ENCODE peak calls at places on chromosomes 2 and 18, in seven cellular contexts. H is astrocyte of the spinal cord; O is cardiac muscle cell; J is activated naive CD4-positive, alpha-beta T cell; I is hypothalamus; T is psoas muscle; G is stimulated activated CD4-positive, alpha-beta T cell treated with anti-CD3 and anti-CD28 coated beads, Interleukin-1b, Interleukin-23, amount 100 ng/mL, for 48 hours. Y is an unnamed sample.

GRCh38 chr2:239311132-239312040 is 89.4 kb downstream of the HDAC4 start:
- DNase-seq in H (no peak), O (peak; percentile 45), J (no peak), I (peak; percentile 36), T (peak; percentile 95), G (no peak), Y (no peak)

GRCh38 chr2:138034536-138034935 is 70.3 kb downstream of the HNMT start:
- DNase-seq in H (no peak), O (peak; percentile 7), J (no peak), I (no peak), T (no peak), G (no peak), Y (no peak)

GRCh38 chr2:44290271-44290670 is 15.0 kb downstream of the SLC3A1 start:
- DNase-seq in H (peak; percentile 74), O (no peak), J (no peak), I (no peak), T (no peak), G (no peak), Y (no peak)

GRCh38 chr2:81495556-81495955 is 1191.0 kb upstream of the LRRTM1 start:
- DNase-seq in H (no peak), O (no peak), J (no peak), I (no peak), T (no peak), G (no peak), Y (no peak)

GRCh38 chr18:48122376-48122775 is 191.9 kb upstream of the SMAD2 start:
- DNase-seq in H (no peak), O (no peak), J (no peak), I (no peak), T (no peak), G (no peak), Y (no peak)

GRCh38 chr2:43005211-43005974 is 213.0 kb upstream of the HAAO start:
- DNase-seq in H (no peak), O (no peak), J (no peak), I (peak; percentile 69), T (no peak), G (no peak), Y (no peak)

GRCh38 chr2:21424375-21424774 is 300.6 kb downstream of the TDRD15 start:
- DNase-seq in H (no peak), O (no peak), J (no peak), I (no peak), T (peak; percentile 49), G (no peak), Y (no peak)

GRCh38 chr18:46283895-46284295 is 179.7 kb downstream of the HAUS1 start:
- DNase-seq in H (no peak), O (peak; percentile 84), J (no peak), I (no peak), T (no peak), G (no peak), Y (no peak)

GRCh38 chr2:95272781-95273180 is 1.5 kb upstream of the PROM2 start:
- DNase-seq in H (no peak), O (no peak), J (no peak), I (no peak), T (no peak), G (no peak), Y (peak; percentile 1)

GRCh38 chr2:235577404-235578330 is 83.8 kb downstream of the AGAP1 start:
- DNase-seq in H (peak; percentile 29), O (no peak), J (no peak), I (peak; percentile 90), T (no peak), G (no peak), Y (peak; percentile 79)

GRCh38 chr2:220915087-220915486 is 657.0 kb downstream of the EPHA4 start:
- DNase-seq in H (no peak), O (no peak), J (no peak), I (no peak), T (no peak), G (no peak), Y (no peak)

GRCh38 chr2:30255026-30255425 is 23.7 kb downstream of the LBH start:
- DNase-seq in H (no peak), O (no peak), J (no peak), I (no peak), T (no peak), G (no peak), Y (no peak)